ENCODE peak calls at places on chromosomes 2 and 18, in four cellular contexts. N, P, Y and Q are unnamed samples.
A peak's percentile ranks its signal among the peaks of the same experiment; 100 is the strongest.

GRCh38 chr2:1973636-1974035 is 229.3 kb upstream of the PXDN start:
- DNase-seq in N (no peak), P (no peak), Y (no peak), Q (no peak)

GRCh38 chr2:123566291-123566946 is 458.7 kb upstream of the CNTNAP5 start:
- DNase-seq in N (no peak), P (no peak), Y (no peak), Q (no peak)

GRCh38 chr2:72271766-72272615 is 124.3 kb upstream of the CYP26B1 start:
- DNase-seq in N (no peak), P (no peak), Y (no peak), Q (no peak)

GRCh38 chr2:100974712-100975520 is 27.2 kb upstream of the RPL31 start:
- DNase-seq in N (no peak), P (no peak), Y (no peak), Q (no peak)

GRCh38 chr2:56008661-56009411 is 85.3 kb upstream of the EFEMP1 start:
- DNase-seq in N (no peak), P (no peak), Y (peak; percentile 62), Q (peak; percentile 49)

GRCh38 chr2:140108706-140109472 is 1328.7 kb upstream of the NXPH2 start:
- DNase-seq in N (no peak), P (no peak), Y (no peak), Q (no peak)

GRCh38 chr18:56560992-56561391 is 77.4 kb downstream of the TXNL1 start:
- DNase-seq in N (no peak), P (no peak), Y (no peak), Q (no peak)

GRCh38 chr2:111156529-111156928 is 35.8 kb downstream of the BCL2L11 start:
- DNase-seq in N (no peak), P (no peak), Y (no peak), Q (no peak)

GRCh38 chr2:229974271-229974670 is 52.0 kb downstream of the FBXO36 start:
- DNase-seq in N (no peak), P (no peak), Y (no peak), Q (no peak)

GRCh38 chr2:174666786-174667369 is 69.3 kb upstream of the WIPF1 start:
- DNase-seq in N (no peak), P (no peak), Y (no peak), Q (no peak)

GRCh38 chr2:55590810-55591440 is 26.5 kb downstream of the PPP4R3B start:
- DNase-seq in N (peak; percentile 11), P (no peak), Y (no peak), Q (no peak)

GRCh38 chr2:192128655-192129054 is 66.1 kb downstream of the TMEFF2 start:
- DNase-seq in N (no peak), P (no peak), Y (no peak), Q (no peak)

GRCh38 chr2:147204102-147204501 is 640.7 kb upstream of the ACVR2A start:
- DNase-seq in N (no peak), P (no peak), Y (no peak), Q (no peak)

GRCh38 chr2:55857766-55858165 is 65.8 kb downstream of the EFEMP1 start:
- DNase-seq in N (no peak), P (no peak), Y (no peak), Q (no peak)

GRCh38 chr2:205323929-205324328 is 358.4 kb upstream of the NRP2 start:
- DNase-seq in N (no peak), P (no peak), Y (no peak), Q (no peak)

GRCh38 chr18:24114924-24115549 is 23.8 kb upstream of the CABYR start:
- DNase-seq in N (no peak), P (peak; percentile 73), Y (no peak), Q (no peak)

GRCh38 chr2:44171018-44171417 is 2.3 kb downstream of the PPM1B start:
- DNase-seq in N (no peak), P (peak; percentile 26), Y (no peak), Q (no peak)

GRCh38 chr18:25648724-25649260 is 296.8 kb upstream of the ZNF521 start:
- DNase-seq in N (no peak), P (no peak), Y (no peak), Q (no peak)

GRCh38 chr2:200742426-200742825 is 69.3 kb upstream of the BZW1 start:
- DNase-seq in N (no peak), P (no peak), Y (peak; percentile 35), Q (no peak)

GRCh38 chr2:240142859-240143258 is 2.4 kb upstream of the OTOS start:
- DNase-seq in N (no peak), P (no peak), Y (no peak), Q (no peak)

GRCh38 chr2:226790006-226790405 is 9.6 kb downstream of the IRS1 start:
- DNase-seq in N (no peak), P (no peak), Y (no peak), Q (no peak)

GRCh38 chr2:46751897-46752296 is 163.7 kb downstream of the MCFD2 start:
- DNase-seq in N (no peak), P (no peak), Y (no peak), Q (no peak)

GRCh38 chr2:11377915-11378649 is 33.6 kb upstream of the ROCK2 start:
- DNase-seq in N (peak; percentile 61), P (no peak), Y (no peak), Q (no peak)

GRCh38 chr2:102072741-102073140 is 69.8 kb upstream of the IL1R1 start:
- DNase-seq in N (no peak), P (no peak), Y (no peak), Q (no peak)

GRCh38 chr2:66694087-66694858 is 259.3 kb downstream of the MEIS1 start:
- DNase-seq in N (no peak), P (no peak), Y (no peak), Q (no peak)

GRCh38 chr2:201891676-201892075 is 85.3 kb downstream of the CDK15 start:
- DNase-seq in N (no peak), P (no peak), Y (no peak), Q (no peak)

GRCh38 chr18:56872140-56872539 is 221.0 kb downstream of the WDR7 start:
- DNase-seq in N (no peak), P (no peak), Y (no peak), Q (no peak)

GRCh38 chr2:159526433-159526832 is 89.9 kb downstream of the BAZ2B start:
- DNase-seq in N (no peak), P (no peak), Y (no peak), Q (no peak)

GRCh38 chr2:54680397-54681032 is 42.9 kb upstream of the EML6 start:
- DNase-seq in N (peak; percentile 77), P (no peak), Y (no peak), Q (no peak)

GRCh38 chr2:222034058-222034457 is 264.7 kb downstream of the PAX3 start:
- DNase-seq in N (no peak), P (no peak), Y (no peak), Q (no peak)

GRCh38 chr2:79982445-79982844 is 322.1 kb downstream of the LRRTM1 start:
- DNase-seq in N (no peak), P (peak; percentile 18), Y (peak; percentile 73), Q (peak; percentile 40)

GRCh38 chr2:108355907-108356734 is 21.6 kb upstream of the SULT1C4 start:
- DNase-seq in N (no peak), P (no peak), Y (no peak), Q (no peak)

GRCh38 chr2:96747061-96747460 is 7.2 kb upstream of the LMAN2L start:
- DNase-seq in N (no peak), P (no peak), Y (no peak), Q (no peak)

GRCh38 chr2:86203614-86204013 is 4.4 kb downstream of the MRPL35 start:
- DNase-seq in N (no peak), P (no peak), Y (no peak), Q (no peak)

GRCh38 chr2:86204458-86204857 is 5.2 kb downstream of the MRPL35 start:
- DNase-seq in N (no peak), P (no peak), Y (no peak), Q (no peak)

GRCh38 chr2:86199834-86200177 is 549 bp downstream of the MRPL35 start:
- DNase-seq in N (no peak), P (no peak), Y (no peak), Q (no peak)

GRCh38 chr2:86202702-86203101 is 3.4 kb downstream of the MRPL35 start:
- DNase-seq in N (no peak), P (no peak), Y (no peak), Q (no peak)

DNA sequence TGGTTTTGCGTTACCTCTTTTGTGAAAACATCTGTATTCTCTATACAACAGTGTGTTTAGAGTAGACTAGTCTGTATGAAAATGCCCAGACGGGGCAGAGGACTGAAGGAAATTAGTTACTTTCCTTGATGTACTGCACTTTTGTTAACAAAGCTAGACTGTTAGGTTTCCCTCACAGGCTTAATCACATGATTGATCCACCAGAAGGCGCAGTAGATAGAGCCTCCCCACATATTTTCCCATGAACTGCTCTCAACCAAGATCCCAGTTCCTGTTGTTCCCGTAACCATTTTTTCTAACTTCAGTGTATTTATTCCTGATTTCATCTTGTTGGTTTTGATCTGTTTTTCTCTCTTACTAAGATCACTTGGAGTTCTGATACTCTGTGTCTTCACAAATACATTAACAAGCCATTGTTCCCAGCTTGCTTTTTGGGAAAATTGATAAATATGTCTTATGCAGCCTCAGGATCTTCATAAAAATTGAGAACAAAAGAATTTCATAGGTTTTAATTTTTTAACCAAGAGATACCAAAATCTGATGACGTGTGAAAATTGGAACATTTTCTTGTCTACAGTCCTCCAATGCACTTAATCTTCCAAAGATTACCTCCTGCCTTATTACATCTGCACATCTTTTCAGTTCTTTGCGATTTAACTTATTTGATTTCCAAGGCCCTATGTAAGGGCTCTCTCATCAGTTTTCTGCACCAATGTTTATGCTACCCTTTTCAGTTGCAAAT is 2.9 kb downstream of the MRPL35 start:
- DNase-seq in N (no peak), P (no peak), Y (no peak), Q (no peak)
- H3K4me3 ChIP-seq in N (peak overlapping the region; percentile 16), P (no peak overlapping the region), Y (no peak overlapping the region), Q (no peak overlapping the region)

GRCh38 chr2:3504741-3505140 is 14.6 kb downstream of the ADI1 start:
- DNase-seq in N (no peak), P (no peak), Y (no peak), Q (no peak)
- TF ChIP-seq SUZ12 in N (no peak), P (no peak), Y (no peak), Q (no peak)

DNA sequence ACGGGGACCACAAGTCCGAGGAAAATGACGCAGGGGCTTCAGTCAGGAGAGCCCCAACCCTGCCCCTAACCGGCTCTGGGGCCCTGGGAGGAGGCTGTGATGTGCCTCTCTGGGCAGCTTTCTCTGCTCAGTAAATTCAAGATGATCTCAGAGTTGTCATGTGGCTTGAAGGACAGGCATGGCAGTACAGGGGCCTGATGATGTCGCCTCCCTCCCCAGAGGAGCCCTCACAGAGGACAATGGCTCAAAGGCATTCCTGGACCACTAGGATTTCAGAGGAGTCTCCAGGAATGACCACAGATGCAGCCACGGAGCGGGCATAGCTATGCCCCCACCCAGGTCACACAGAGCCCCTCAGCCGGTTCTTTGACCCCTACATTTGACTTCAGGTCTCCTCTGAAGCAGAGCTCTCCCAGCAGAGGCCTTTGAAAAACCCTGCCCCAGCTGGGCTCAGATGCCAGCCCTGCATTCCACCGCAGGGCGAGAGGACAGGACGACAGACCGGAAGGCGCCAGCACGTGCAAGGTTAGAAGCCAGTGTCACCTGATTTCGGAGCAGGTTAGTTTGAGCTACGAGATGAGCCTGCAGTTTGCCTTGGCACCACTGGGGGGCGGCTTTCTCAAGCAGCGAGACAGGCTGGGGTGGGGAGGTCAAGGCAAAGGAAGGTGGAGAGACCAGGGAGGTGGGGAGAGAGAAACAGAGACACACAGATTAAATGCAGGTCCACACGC is 39.2 kb downstream of the BIN1 start:
- DNase-seq in N (no peak), P (peak; percentile 78), Y (peak; percentile 95), Q (peak; percentile 72)
- TF ChIP-seq ZNF274 in N (no peak), P (no peak), Y (no peak), Q (no peak)

GRCh38 chr2:288002-288742 is at the start of gene ALKAL2:
- DNase-seq in N (no peak), P (no peak), Y (peak; percentile 70), Q (no peak)
- H3K4me3 ChIP-seq in N (no peak within 1 kb of the TSS), P (peak within 1 kb of the TSS; percentile 72), Y (peak within 1 kb of the TSS; percentile 44), Q (peak within 1 kb of the TSS; percentile 35)

GRCh38 chr2:152126664-152127063 is 27.8 kb upstream of the CACNB4 start:
- DNase-seq in N (no peak), P (no peak), Y (no peak), Q (no peak)
- TF ChIP-seq SUZ12 in N (no peak), P (no peak), Y (no peak), Q (no peak)